ENCODE peak calls at places on chromosomes 4 and X, in five cellular contexts. I is K562, D is endothelial cell of umbilical vein, G is HepG2, P is GM12878. S is an unnamed sample.

GRCh38 chrX:115957862-115958490 is 212.6 kb upstream of the AGTR2 start:
- DNase-seq in I (peak), D (no peak), G (peak), P (no peak), S (no peak)

GRCh38 chrX:133045986-133046385 is 50.9 kb downstream of the USP26 start:
- DNase-seq in I (peak), D (no peak), G (peak), P (no peak), S (no peak)

GRCh38 chr4:122003335-122003734 is 51.5 kb upstream of the TRPC3 start:
- DNase-seq in I (peak), D (peak), G (peak), P (peak), S (peak)

GRCh38 chrX:56784666-56785065 is 55.6 kb downstream of the NBDY start:
- DNase-seq in I (no peak), D (no peak), G (no peak), P (no peak), S (no peak)

GRCh38 chr4:74206088-74206826 is 48.3 kb downstream of the MTHFD2L start:
- DNase-seq in I (peak), D (no peak), G (no peak), P (peak), S (no peak)

GRCh38 chr4:80705311-80705710 is 325.2 kb upstream of the BMP3 start:
- DNase-seq in I (no peak), D (no peak), G (no peak), P (no peak), S (no peak)

GRCh38 chrX:33032700-33033099 is 178.6 kb downstream of the DMD start:
- DNase-seq in I (no peak), D (no peak), G (no peak), P (no peak), S (no peak)

GRCh38 chr4:59920414-59920813 is 1279.7 kb upstream of the ADGRL3 start:
- DNase-seq in I (no peak), D (no peak), G (no peak), P (no peak), S (no peak)

GRCh38 chr4:9999956-10000551 is 21.2 kb downstream of the SLC2A9 start:
- DNase-seq in I (no peak), D (no peak), G (no peak), P (no peak), S (no peak)

GRCh38 chr4:31929676-31930075 is 1209.5 kb downstream of the PCDH7 start:
- DNase-seq in I (no peak), D (no peak), G (no peak), P (no peak), S (no peak)

GRCh38 chr4:80010316-80010715 is 62.7 kb downstream of the ANTXR2 start:
- DNase-seq in I (no peak), D (no peak), G (no peak), P (no peak), S (no peak)

GRCh38 chr4:48470570-48470969 is 12.6 kb upstream of the SLC10A4 start:
- DNase-seq in I (no peak), D (no peak), G (no peak), P (no peak), S (no peak)

GRCh38 chr4:48467891-48468290 is 15.3 kb upstream of the SLC10A4 start:
- DNase-seq in I (no peak), D (no peak), G (no peak), P (no peak), S (no peak)

GRCh38 chr4:48462363-48462762 is 20.8 kb upstream of the SLC10A4 start:
- DNase-seq in I (no peak), D (no peak), G (no peak), P (no peak), S (no peak)

GRCh38 chr4:48470135-48470534 is 13.0 kb upstream of the SLC10A4 start:
- DNase-seq in I (no peak), D (no peak), G (no peak), P (no peak), S (no peak)

GRCh38 chr4:48467442-48467841 is 15.7 kb upstream of the SLC10A4 start:
- DNase-seq in I (no peak), D (no peak), G (no peak), P (no peak), S (no peak)
- TF ChIP-seq MYC in I (no peak), D (no peak), G (no peak), P (no peak), S (no peak)

DNA sequence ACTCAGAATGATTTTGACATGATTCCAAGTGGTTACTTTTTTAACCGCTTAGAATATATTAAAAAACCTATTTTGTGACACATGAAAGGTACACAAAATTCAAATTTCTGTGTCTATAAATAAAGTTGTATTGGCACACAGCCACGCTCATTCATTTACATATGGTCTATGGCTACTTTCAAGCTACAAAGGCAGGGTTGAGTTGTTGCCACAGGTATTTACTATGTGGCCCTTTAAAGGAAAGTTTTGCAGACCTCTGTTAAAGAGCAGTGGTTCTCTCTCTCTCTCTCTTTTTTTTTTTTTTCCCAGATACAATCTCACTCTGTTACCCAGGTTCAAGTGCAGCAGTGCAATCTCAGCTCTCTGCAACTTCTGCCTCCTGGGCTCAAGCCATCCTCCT is 23.0 kb downstream of the GPM6B start:
- DNase-seq in I (no peak), D (no peak), G (no peak), P (peak), S (no peak)
- H3K4me2 ChIP-seq in I (no peak), D (no peak), G (no peak), P (no peak), S (no peak)

GRCh38 chrX:123157586-123157985 is 26.5 kb upstream of the GRIA3 start:
- DNase-seq in I (no peak), D (no peak), G (no peak), P (no peak), S (no peak)

GRCh38 chrX:123153846-123154335 is 30.2 kb upstream of the GRIA3 start:
- DNase-seq in I (no peak), D (no peak), G (no peak), P (no peak), S (no peak)

GRCh38 chrX:123159403-123159802 is 24.7 kb upstream of the GRIA3 start:
- DNase-seq in I (peak), D (no peak), G (no peak), P (no peak), S (no peak)

GRCh38 chrX:123155327-123155726 is 28.8 kb upstream of the GRIA3 start:
- DNase-seq in I (no peak), D (no peak), G (no peak), P (no peak), S (no peak)
- TF ChIP-seq MYC in I (no peak), D (no peak), G (no peak), P (no peak), S (no peak)

GRCh38 chr4:128782875-128783614 is 26.5 kb upstream of the JADE1 start:
- DNase-seq in I (peak), D (no peak), G (no peak), P (no peak), S (peak)
- H3K4me2 ChIP-seq in I (no peak), D (no peak), G (no peak), P (no peak), S (no peak)

GRCh38 chr4:137735561-137736104 is 203.3 kb upstream of the PCDH18 start:
- DNase-seq in I (no peak), D (no peak), G (no peak), P (no peak), S (no peak)
- TF ChIP-seq MYC in I (no peak), D (no peak), G (no peak), P (no peak), S (no peak)

GRCh38 chr4:3249681-3250437 is 900 bp downstream of the MSANTD1 start:
- DNase-seq in I (no peak), D (no peak), G (no peak), P (no peak), S (no peak)

GRCh38 chr4:3248178-3248480 is 830 bp upstream of the MSANTD1 start:
- DNase-seq in I (no peak), D (no peak), G (no peak), P (no peak), S (no peak)

GRCh38 chr4:3247399-3248177 is 1.4 kb upstream of the MSANTD1 start:
- DNase-seq in I (no peak), D (no peak), G (no peak), P (no peak), S (no peak)

GRCh38 chr4:3250438-3250955 is 1.5 kb downstream of the MSANTD1 start:
- DNase-seq in I (no peak), D (no peak), G (peak), P (no peak), S (no peak)

GRCh38 chr4:3248811-3249661 is at the start of gene MSANTD1:
- DNase-seq in I (no peak), D (no peak), G (no peak), P (no peak), S (no peak)
- H3K4me2 ChIP-seq in I (no peak), D (no peak), G (no peak), P (no peak), S (no peak)

GRCh38 chrX:65406532-65406931 is 128.1 kb downstream of the LAS1L start:
- DNase-seq in I (no peak), D (no peak), G (no peak), P (no peak), S (no peak)
- TF ChIP-seq MYC in I (no peak), D (no peak), G (no peak), P (no peak), S (no peak)

GRCh38 chr4:147723316-147723715 is 8.6 kb upstream of the ARHGAP10 start:
- DNase-seq in I (no peak), D (no peak), G (peak), P (no peak), S (no peak)
- H3K4me2 ChIP-seq in I (no peak), D (no peak), G (peak), P (no peak), S (no peak)

GRCh38 chr4:11134705-11135104 is 294.0 kb downstream of the HS3ST1 start:
- DNase-seq in I (no peak), D (no peak), G (no peak), P (no peak), S (no peak)

GRCh38 chr4:11132478-11132877 is 296.2 kb downstream of the HS3ST1 start:
- DNase-seq in I (no peak), D (no peak), G (no peak), P (no peak), S (no peak)

GRCh38 chr4:11133868-11134267 is 294.8 kb downstream of the HS3ST1 start:
- DNase-seq in I (no peak), D (no peak), G (no peak), P (no peak), S (no peak)

DNA sequence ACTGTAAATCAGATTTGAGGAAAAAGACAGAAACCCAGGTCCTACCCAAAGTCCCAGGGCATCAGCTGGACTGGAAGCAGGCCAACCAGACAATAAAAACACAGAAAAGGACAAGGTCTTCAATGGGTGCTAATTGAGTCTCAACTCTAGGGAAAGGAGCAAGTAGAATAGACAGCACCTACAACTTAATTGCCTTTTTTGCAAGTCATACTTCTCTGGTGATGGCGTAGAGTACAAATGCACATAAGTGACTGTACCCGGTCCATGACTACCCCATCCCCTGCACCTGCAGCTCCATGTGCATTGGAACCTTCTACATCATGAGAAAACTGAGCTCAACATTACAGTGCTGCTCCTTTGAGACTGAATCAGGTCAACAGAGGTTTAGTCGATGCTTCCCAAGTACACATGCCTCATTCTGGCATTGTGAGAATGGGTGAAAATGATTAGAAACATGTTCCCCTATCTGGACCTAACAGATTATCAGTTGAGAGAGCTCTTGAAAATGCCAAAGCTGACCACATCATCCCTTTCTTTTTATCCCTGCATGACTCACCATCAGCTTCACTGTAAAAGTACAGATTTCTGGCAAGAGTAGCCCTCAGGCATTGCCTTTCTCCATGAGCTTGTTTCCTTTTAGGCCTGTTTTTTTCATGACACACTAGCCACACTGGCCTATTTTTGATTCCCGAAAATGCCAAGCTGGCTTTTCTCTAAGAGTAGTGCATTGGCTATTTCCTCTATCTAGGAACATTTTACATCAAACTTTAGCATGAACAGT is 298.3 kb downstream of the HS3ST1 start:
- DNase-seq in I (no peak), D (no peak), G (no peak), P (no peak), S (no peak)
- TF ChIP-seq MYC in I (no peak), D (no peak), G (no peak), P (no peak), S (no peak)

S was measured in A549.